ENCODE peak calls at places on chromosomes 4 and X, in five cellular contexts. V is ELF-1; U is CD8-positive, alpha-beta T cell; I is stimulated activated CD4-positive, alpha-beta T cell treated with anti-CD3 and anti-CD28 coated beads, TNF-alpha, amount 100 ng/mL, for 4 hours; X is NCI-H526. M is an unnamed sample.

GRCh38 chr4:89158884-89159503 is 47.7 kb downstream of the TIGD2 start:
- DNase-seq in V (no peak), U (no peak), I (no peak), X (no peak), M (no peak)

GRCh38 chrX:39582091-39582490 is 515.7 kb downstream of the BCOR start:
- DNase-seq in V (no peak), U (no peak), I (no peak), X (no peak), M (no peak)

GRCh38 chr4:27217261-27217769 is 356.7 kb downstream of the STIM2 start:
- DNase-seq in V (no peak), U (no peak), I (no peak), X (no peak), M (no peak)

GRCh38 chr4:81648576-81649272 is 177.0 kb upstream of the RASGEF1B start:
- DNase-seq in V (no peak), U (peak; percentile 19), I (peak; percentile 9), X (no peak), M (no peak)

GRCh38 chr4:108450236-108450898 is 170.0 kb upstream of the RPL34 start:
- DNase-seq in V (no peak), U (no peak), I (no peak), X (no peak), M (no peak)

GRCh38 chr4:89482926-89483595 is 175.5 kb upstream of the GPRIN3 start:
- DNase-seq in V (no peak), U (no peak), I (no peak), X (no peak), M (no peak)

GRCh38 chr4:110614981-110615365 is 7.9 kb downstream of the PITX2 start:
- DNase-seq in V (peak; percentile 76), U (no peak), I (no peak), X (no peak), M (no peak)

GRCh38 chr4:15964159-15964558 is 1.2 kb upstream of the FGFBP2 start:
- DNase-seq in V (peak; percentile 44), U (no peak), I (no peak), X (no peak), M (no peak)

GRCh38 chr4:20284990-20285389 is 33.3 kb downstream of the SLIT2 start:
- DNase-seq in V (no peak), U (no peak), I (no peak), X (no peak), M (no peak)